ENCODE peak calls at places on chromosomes 12 and 14, in five cellular contexts. One of them, this sample, is unnamed.
A peak's percentile ranks its signal among the peaks of the same experiment; 100 is the strongest.

GRCh38 chr12:93616584-93617101 is 44.2 kb downstream of the SOCS2 start:
- DNase-seq in HepG2: no peak
- DNase-seq in left lung: no peak
- DNase-seq in mucosa of descending colon: no peak
- DNase-seq in RWPE1: peak; percentile 50
- DNase-seq in this sample: no peak

GRCh38 chr14:36001936-36002335 is 174.6 kb downstream of the PTCSC3 start:
- DNase-seq in HepG2: no peak
- DNase-seq in left lung: no peak
- DNase-seq in mucosa of descending colon: no peak
- DNase-seq in RWPE1: no peak
- DNase-seq in this sample: no peak

GRCh38 chr12:59077153-59077930 is 157.0 kb upstream of the LRIG3 start:
- DNase-seq in HepG2: no peak
- DNase-seq in left lung: no peak
- DNase-seq in mucosa of descending colon: no peak
- DNase-seq in RWPE1: peak; percentile 44
- DNase-seq in this sample: no peak

GRCh38 chr14:72552236-72552635 is 341.7 kb downstream of the DPF3 start:
- DNase-seq in HepG2: no peak
- DNase-seq in left lung: no peak
- DNase-seq in mucosa of descending colon: no peak
- DNase-seq in RWPE1: no peak
- DNase-seq in this sample: no peak

GRCh38 chr14:104350463-104351185 is 212.2 kb downstream of the KIF26A start:
- DNase-seq in HepG2: no peak
- DNase-seq in left lung: no peak
- DNase-seq in mucosa of descending colon: no peak
- DNase-seq in RWPE1: no peak
- DNase-seq in this sample: no peak

GRCh38 chr12:19299765-19300164 is 139.5 kb upstream of the AEBP2 start:
- DNase-seq in HepG2: no peak
- DNase-seq in left lung: no peak
- DNase-seq in mucosa of descending colon: no peak
- DNase-seq in RWPE1: peak; percentile 57
- DNase-seq in this sample: no peak

GRCh38 chr12:94560416-94561221 is 89.7 kb downstream of the TMCC3 start:
- DNase-seq in HepG2: no peak
- DNase-seq in left lung: no peak
- DNase-seq in mucosa of descending colon: peak; percentile 83
- DNase-seq in RWPE1: peak; percentile 94
- DNase-seq in this sample: peak; percentile 39

GRCh38 chr14:67228325-67228984 is 12.8 kb upstream of the PALS1 start:
- DNase-seq in HepG2: no peak
- DNase-seq in left lung: no peak
- DNase-seq in mucosa of descending colon: no peak
- DNase-seq in RWPE1: peak; percentile 27
- DNase-seq in this sample: no peak

GRCh38 chr12:46950116-46950515 is 124.3 kb upstream of the SLC38A4 start:
- DNase-seq in HepG2: no peak
- DNase-seq in left lung: no peak
- DNase-seq in mucosa of descending colon: no peak
- DNase-seq in RWPE1: peak; percentile 19
- DNase-seq in this sample: no peak

GRCh38 chr14:41872906-41873305 is 266.2 kb downstream of the LRFN5 start:
- DNase-seq in HepG2: no peak
- DNase-seq in left lung: no peak
- DNase-seq in mucosa of descending colon: no peak
- DNase-seq in RWPE1: no peak
- DNase-seq in this sample: no peak

GRCh38 chr12:125528300-125528699 is 463.1 kb downstream of the AACS start:
- DNase-seq in HepG2: no peak
- DNase-seq in left lung: no peak
- DNase-seq in mucosa of descending colon: no peak
- DNase-seq in RWPE1: no peak
- DNase-seq in this sample: no peak

GRCh38 chr14:33676135-33676566 is 274.7 kb downstream of the EGLN3 start:
- DNase-seq in HepG2: peak; percentile 60
- DNase-seq in left lung: peak; percentile 70
- DNase-seq in mucosa of descending colon: peak; percentile 49
- DNase-seq in RWPE1: peak; percentile 52
- DNase-seq in this sample: no peak

GRCh38 chr12:27751386-27752047 is 28.5 kb upstream of the KLHL42 start:
- DNase-seq in HepG2: no peak
- DNase-seq in left lung: no peak
- DNase-seq in mucosa of descending colon: peak; percentile 86
- DNase-seq in RWPE1: peak; percentile 41
- DNase-seq in this sample: no peak

GRCh38 chr12:111642681-111643427 is 42.9 kb downstream of the BRAP start:
- DNase-seq in HepG2: no peak
- DNase-seq in left lung: no peak
- DNase-seq in mucosa of descending colon: no peak
- DNase-seq in RWPE1: no peak
- DNase-seq in this sample: no peak
- TF ChIP-seq CTCF in HepG2: no peak
- TF ChIP-seq CTCF in left lung: no peak
- TF ChIP-seq CTCF in mucosa of descending colon: no peak
- TF ChIP-seq CTCF in RWPE1: no peak
- TF ChIP-seq CTCF in this sample: no peak

DNA sequence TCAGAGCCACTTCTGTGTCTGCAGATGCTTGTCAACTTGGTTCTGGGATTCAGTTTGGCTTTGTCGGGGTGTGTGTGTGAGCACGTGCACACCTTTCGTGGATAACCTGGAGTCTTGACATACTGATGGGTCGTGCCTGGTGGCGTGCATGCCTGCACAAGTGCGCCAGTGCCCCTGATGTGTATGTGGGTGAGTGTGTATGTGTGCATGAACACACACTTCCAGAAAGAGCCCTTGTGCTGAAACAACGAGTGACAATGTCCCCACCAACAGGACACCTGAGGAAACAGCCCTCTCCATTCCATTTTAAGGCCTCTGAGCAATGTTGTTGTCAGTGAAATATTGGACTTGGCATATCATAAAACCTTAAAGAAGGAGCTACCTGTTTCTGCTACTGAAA is 53.9 kb downstream of the SMUG1 start:
- DNase-seq in HepG2: no peak
- DNase-seq in left lung: no peak
- DNase-seq in mucosa of descending colon: no peak
- DNase-seq in RWPE1: no peak
- DNase-seq in this sample: no peak
- TF ChIP-seq CTCF in HepG2: peak; percentile 60
- TF ChIP-seq CTCF in left lung: no peak
- TF ChIP-seq CTCF in mucosa of descending colon: no peak
- TF ChIP-seq CTCF in RWPE1: no peak
- TF ChIP-seq CTCF in this sample: no peak

GRCh38 chr12:48067250-48067938 is 38.5 kb downstream of the SENP1 start:
- DNase-seq in HepG2: no peak
- DNase-seq in left lung: no peak
- DNase-seq in mucosa of descending colon: no peak
- DNase-seq in RWPE1: no peak
- DNase-seq in this sample: no peak

GRCh38 chr12:48060474-48060873 is 45.4 kb downstream of the SENP1 start:
- DNase-seq in HepG2: no peak
- DNase-seq in left lung: no peak
- DNase-seq in mucosa of descending colon: no peak
- DNase-seq in RWPE1: no peak
- DNase-seq in this sample: no peak

GRCh38 chr12:48058771-48059170 is 47.1 kb downstream of the SENP1 start:
- DNase-seq in HepG2: no peak
- DNase-seq in left lung: no peak
- DNase-seq in mucosa of descending colon: no peak
- DNase-seq in RWPE1: no peak
- DNase-seq in this sample: no peak

GRCh38 chr12:48063530-48063929 is 42.3 kb downstream of the SENP1 start:
- DNase-seq in HepG2: no peak
- DNase-seq in left lung: no peak
- DNase-seq in mucosa of descending colon: no peak
- DNase-seq in RWPE1: no peak
- DNase-seq in this sample: no peak

DNA sequence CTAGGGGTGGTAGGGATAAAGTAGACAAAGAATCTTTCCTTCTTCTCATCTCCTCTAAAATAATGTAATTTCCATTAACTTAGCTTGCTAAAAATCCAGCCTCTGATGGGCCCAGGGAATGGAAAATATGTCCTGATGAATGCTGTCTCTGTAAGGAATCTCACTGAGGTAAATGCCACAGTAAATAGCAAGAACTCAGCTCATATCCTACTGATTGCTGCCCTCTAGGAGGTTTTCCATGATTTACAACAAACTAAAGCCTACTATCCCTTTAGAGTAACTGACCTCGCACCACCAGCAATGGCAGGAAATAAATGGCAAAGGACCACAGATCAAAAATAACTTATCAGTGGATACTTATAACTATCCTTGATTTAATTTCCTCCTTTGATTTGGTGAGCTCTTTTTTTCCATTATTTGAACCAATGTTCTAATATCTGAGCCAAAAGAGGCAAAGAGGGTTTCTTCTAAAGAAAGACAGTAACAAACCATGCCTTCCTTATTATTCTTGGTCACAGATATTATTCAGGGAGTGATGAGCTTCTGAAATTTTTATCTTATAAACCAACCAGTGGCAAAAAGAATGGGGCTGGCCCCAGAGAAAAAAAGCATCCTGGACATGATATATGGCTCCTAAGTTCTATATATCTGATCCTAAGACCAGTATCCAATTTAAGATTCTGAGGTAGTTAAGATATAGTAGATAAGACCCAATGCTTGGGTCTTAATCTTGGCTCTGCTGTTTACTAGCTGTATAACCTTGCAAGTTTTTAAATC is 43.7 kb downstream of the SENP1 start:
- DNase-seq in HepG2: no peak
- DNase-seq in left lung: no peak
- DNase-seq in mucosa of descending colon: no peak
- DNase-seq in RWPE1: no peak
- DNase-seq in this sample: no peak
- TF ChIP-seq CTCF in HepG2: peak; percentile 43
- TF ChIP-seq CTCF in left lung: no peak
- TF ChIP-seq CTCF in mucosa of descending colon: no peak
- TF ChIP-seq CTCF in RWPE1: no peak
- TF ChIP-seq CTCF in this sample: no peak

GRCh38 chr14:21098134-21098891 is at the start of gene ZNF219:
- DNase-seq in HepG2: peak; percentile 74
- DNase-seq in left lung: peak; percentile 85
- DNase-seq in mucosa of descending colon: peak; percentile 75
- DNase-seq in RWPE1: peak; percentile 85
- DNase-seq in this sample: peak; percentile 43
- TF ChIP-seq CTCF in HepG2: no peak
- TF ChIP-seq CTCF in left lung: no peak
- TF ChIP-seq CTCF in mucosa of descending colon: no peak
- TF ChIP-seq CTCF in RWPE1: no peak
- TF ChIP-seq CTCF in this sample: no peak

GRCh38 chr14:87066221-87066817 is 926.7 kb downstream of the GALC start:
- DNase-seq in HepG2: peak; percentile 3
- DNase-seq in left lung: no peak
- DNase-seq in mucosa of descending colon: no peak
- DNase-seq in RWPE1: peak; percentile 9
- DNase-seq in this sample: no peak
- TF ChIP-seq CTCF in HepG2: peak; percentile 47
- TF ChIP-seq CTCF in left lung: no peak
- TF ChIP-seq CTCF in mucosa of descending colon: no peak
- TF ChIP-seq CTCF in RWPE1: peak; percentile 49
- TF ChIP-seq CTCF in this sample: no peak

GRCh38 chr14:106883218-106883692 is 1356.9 kb downstream of the TMEM121 start:
- DNase-seq in HepG2: peak; percentile 39
- DNase-seq in left lung: peak; percentile 77
- DNase-seq in mucosa of descending colon: peak; percentile 59
- DNase-seq in RWPE1: no peak
- DNase-seq in this sample: no peak

GRCh38 chr14:106875503-106875902 is 1349.1 kb downstream of the TMEM121 start:
- DNase-seq in HepG2: no peak
- DNase-seq in left lung: peak; percentile 69
- DNase-seq in mucosa of descending colon: no peak
- DNase-seq in RWPE1: no peak
- DNase-seq in this sample: peak; percentile 48

GRCh38 chr14:106877527-106877926 is 1351.1 kb downstream of the TMEM121 start:
- DNase-seq in HepG2: no peak
- DNase-seq in left lung: no peak
- DNase-seq in mucosa of descending colon: no peak
- DNase-seq in RWPE1: no peak
- DNase-seq in this sample: no peak

GRCh38 chr14:106876711-106877110 is 1350.3 kb downstream of the TMEM121 start:
- DNase-seq in HepG2: no peak
- DNase-seq in left lung: no peak
- DNase-seq in mucosa of descending colon: no peak
- DNase-seq in RWPE1: no peak
- DNase-seq in this sample: no peak

GRCh38 chr14:106879241-106879640 is 1352.9 kb downstream of the TMEM121 start:
- DNase-seq in HepG2: peak; percentile 65
- DNase-seq in left lung: peak; percentile 79
- DNase-seq in mucosa of descending colon: peak; percentile 64
- DNase-seq in RWPE1: no peak
- DNase-seq in this sample: no peak
- TF ChIP-seq CTCF in HepG2: peak; percentile 79
- TF ChIP-seq CTCF in left lung: peak; percentile 48
- TF ChIP-seq CTCF in mucosa of descending colon: peak; percentile 48
- TF ChIP-seq CTCF in RWPE1: peak; percentile 21
- TF ChIP-seq CTCF in this sample: no peak

DNA sequence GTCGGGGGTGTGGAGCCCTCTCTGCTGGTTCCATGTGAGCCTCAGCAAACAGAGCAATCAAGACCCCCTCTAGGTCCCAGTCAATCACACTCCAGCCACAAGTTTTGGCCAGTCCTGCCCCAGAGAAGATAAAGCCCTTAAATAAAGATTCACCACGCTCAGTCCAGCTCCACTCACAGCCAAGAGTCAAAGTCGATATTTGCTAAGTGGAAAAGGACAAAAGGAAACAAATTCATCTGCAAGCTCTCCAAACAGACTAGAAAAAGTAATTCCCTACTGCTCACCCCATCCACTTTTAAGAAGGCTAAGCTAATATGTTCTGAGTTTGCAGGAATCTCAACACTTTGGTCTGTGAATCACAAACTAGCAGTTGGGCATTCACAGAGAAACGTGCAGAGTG is 41.7 kb upstream of the FOXN3 start:
- DNase-seq in HepG2: peak; percentile 92
- DNase-seq in left lung: no peak
- DNase-seq in mucosa of descending colon: no peak
- DNase-seq in RWPE1: no peak
- DNase-seq in this sample: no peak
- TF ChIP-seq CTCF in HepG2: no peak
- TF ChIP-seq CTCF in left lung: no peak
- TF ChIP-seq CTCF in mucosa of descending colon: no peak
- TF ChIP-seq CTCF in RWPE1: no peak
- TF ChIP-seq CTCF in this sample: no peak

GRCh38 chr14:90109858-90110257 is 48.1 kb downstream of the KCNK13 start:
- DNase-seq in HepG2: peak; percentile 13
- DNase-seq in left lung: no peak
- DNase-seq in mucosa of descending colon: no peak
- DNase-seq in RWPE1: peak; percentile 21
- DNase-seq in this sample: no peak
- TF ChIP-seq CTCF in HepG2: peak; percentile 8
- TF ChIP-seq CTCF in left lung: no peak
- TF ChIP-seq CTCF in mucosa of descending colon: no peak
- TF ChIP-seq CTCF in RWPE1: no peak
- TF ChIP-seq CTCF in this sample: no peak

GRCh38 chr12:104733717-104734175 is 224.3 kb downstream of the SLC41A2 start:
- DNase-seq in HepG2: peak; percentile 4
- DNase-seq in left lung: no peak
- DNase-seq in mucosa of descending colon: no peak
- DNase-seq in RWPE1: no peak
- DNase-seq in this sample: no peak
- TF ChIP-seq CTCF in HepG2: peak; percentile 46
- TF ChIP-seq CTCF in left lung: no peak
- TF ChIP-seq CTCF in mucosa of descending colon: no peak
- TF ChIP-seq CTCF in RWPE1: no peak
- TF ChIP-seq CTCF in this sample: no peak

This sample was measured in activated B cell treated with CpG ODN at 0.5 μM for 24 hours.